ENCODE peak calls at places on chromosomes 3 and 15, in ten cellular contexts. X is DMS153, G is A673, J is cardiac septum, S is epithelial cell of esophagus, D is MCF 10A, C is H4, P is T-helper 17 cell, H is WERI-Rb-1, A is T-helper 1 cell. V is an unnamed sample.
A peak's percentile ranks its signal among the peaks of the same experiment; 100 is the strongest.

GRCh38 chr3:150110097-150110496 is 139.4 kb upstream of the PFN2 start:
- DNase-seq in X (peak; percentile 64), G (no peak), J (no peak), S (no peak), D (no peak), C (no peak), P (no peak), H (no peak), A (no peak), V (no peak)

GRCh38 chr3:140920029-140920428 is 21.6 kb upstream of the SLC25A36 start:
- DNase-seq in X (no peak), G (no peak), J (no peak), S (peak; percentile 39), D (no peak), C (no peak), P (no peak), H (no peak), A (no peak), V (no peak)

GRCh38 chr3:13497386-13497785 is 17.3 kb downstream of the HDAC11 start:
- DNase-seq in X (no peak), G (no peak), J (no peak), S (no peak), D (no peak), C (no peak), P (no peak), H (no peak), A (no peak), V (no peak)

GRCh38 chr3:61819861-61820260 is 258.5 kb downstream of the PTPRG start:
- DNase-seq in X (no peak), G (no peak), J (no peak), S (no peak), D (no peak), C (no peak), P (no peak), H (no peak), A (no peak), V (no peak)

GRCh38 chr15:73464602-73465001 is 21.6 kb downstream of the REC114 start:
- DNase-seq in X (no peak), G (peak; percentile 17), J (no peak), S (peak; percentile 9), D (no peak), C (no peak), P (no peak), H (no peak), A (no peak), V (no peak)

GRCh38 chr3:46965151-46965550 is 11.4 kb downstream of the CCDC12 start:
- DNase-seq in X (no peak), G (no peak), J (no peak), S (no peak), D (no peak), C (no peak), P (no peak), H (no peak), A (no peak), V (no peak)

GRCh38 chr15:97961067-97961954 is 808 bp downstream of the ARRDC4 start:
- DNase-seq in X (no peak), G (no peak), J (peak; percentile 77), S (peak; percentile 36), D (peak; percentile 20), C (no peak), P (no peak), H (no peak), A (peak; percentile 8), V (no peak)

GRCh38 chr3:127211118-127212060 is 18.5 kb downstream of the PRR23E start:
- DNase-seq in X (no peak), G (no peak), J (peak; percentile 56), S (no peak), D (no peak), C (no peak), P (no peak), H (no peak), A (no peak), V (no peak)

GRCh38 chr3:148932976-148933375 is 58.4 kb upstream of the GYG1 start:
- DNase-seq in X (no peak), G (no peak), J (no peak), S (no peak), D (no peak), C (no peak), P (no peak), H (no peak), A (no peak), V (no peak)

GRCh38 chr15:27017168-27017809 is 46.3 kb downstream of the GABRG3 start:
- DNase-seq in X (peak; percentile 36), G (peak; percentile 36), J (no peak), S (peak; percentile 38), D (no peak), C (peak; percentile 27), P (no peak), H (peak; percentile 83), A (no peak), V (peak; percentile 5)

GRCh38 chr3:161957467-161957866 is 460.9 kb downstream of the OTOL1 start:
- DNase-seq in X (no peak), G (peak; percentile 54), J (no peak), S (peak; percentile 14), D (no peak), C (no peak), P (no peak), H (no peak), A (no peak), V (no peak)

GRCh38 chr3:11131371-11131770 is 22.9 kb upstream of the HRH1 start:
- DNase-seq in X (no peak), G (no peak), J (no peak), S (no peak), D (no peak), C (no peak), P (no peak), H (no peak), A (no peak), V (no peak)

V was measured in non-pigmented ciliary epithelial cell.